ENCODE peak calls at places on chromosomes 16 and 17, in seven cellular contexts. T, K, L, F, H, E and N are unnamed samples.

GRCh38 chr17:80821546-80821945 is 170.1 kb upstream of the CHMP6 start:
- DNase-seq in L (peak), T (no peak), K (peak), H (no peak), E (no peak), F (no peak), N (no peak)

GRCh38 chr16:4315185-4316102 is at the start of gene GLIS2:
- DNase-seq in H (peak), F (peak), E (no peak), L (peak), T (peak), K (peak), N (no peak)

GRCh38 chr16:28936784-28937155 is 5.0 kb downstream of the CD19 start:
- DNase-seq in H (no peak), E (no peak), F (no peak), L (peak), K (peak), T (no peak), N (no peak)

GRCh38 chr16:89549007-89549700 is 11.3 kb upstream of the RPL13 start:
- DNase-seq in F (no peak), H (no peak), L (no peak), E (no peak), T (no peak), K (no peak), N (no peak)

GRCh38 chr16:64991011-64991410 is 130.9 kb downstream of the CDH11 start:
- DNase-seq in F (no peak), L (no peak), K (no peak), T (no peak), E (no peak), H (no peak), N (no peak)

GRCh38 chr16:87829123-87829980 is 40.0 kb downstream of the SLC7A5 start:
- DNase-seq in K (no peak), L (no peak), T (no peak), E (no peak), H (no peak), F (no peak), N (no peak)

GRCh38 chr16:84033251-84034195 is 9.1 kb downstream of the SLC38A8 start:
- DNase-seq in E (no peak), T (no peak), H (no peak), K (no peak), F (no peak), L (no peak), N (no peak)

GRCh38 chr16:47459603-47460002 is 1.3 kb downstream of the ITFG1 start:
- DNase-seq in H (no peak), E (no peak), F (no peak), T (no peak), L (no peak), K (no peak), N (no peak)

GRCh38 chr16:27550582-27550920 is 607 bp downstream of the KATNIP start:
- DNase-seq in T (no peak), F (no peak), K (no peak), L (no peak), E (no peak), H (no peak), N (no peak)

GRCh38 chr16:67163164-67163902 is 1.2 kb upstream of the HSF4 start:
- DNase-seq in L (peak), T (peak), E (no peak), F (no peak), H (peak), K (peak), N (no peak)

GRCh38 chr16:19128454-19129210 is 14.9 kb downstream of the ITPRIPL2 start:
- DNase-seq in K (no peak), T (no peak), F (no peak), H (no peak), L (no peak), E (no peak), N (no peak)

GRCh38 chr17:77045441-77046041 is 95.2 kb upstream of the SEC14L1 start:
- DNase-seq in H (no peak), L (no peak), K (no peak), F (no peak), E (no peak), T (no peak), N (peak)

GRCh38 chr16:4936181-4936990 is 562 bp downstream of the PPL start:
- DNase-seq in F (peak), E (no peak), T (peak), L (no peak), H (no peak), K (peak), N (no peak)

GRCh38 chr17:81961087-81961514 is at the start of gene NOTUM:
- DNase-seq in F (no peak), T (peak), K (no peak), L (no peak), E (no peak), H (no peak), N (no peak)

GRCh38 chr16:53566568-53566967 is 63.6 kb upstream of the AKTIP start:
- DNase-seq in K (no peak), L (no peak), E (no peak), F (no peak), H (no peak), T (no peak), N (no peak)

GRCh38 chr17:45260204-45260783 is 1.6 kb downstream of the SPATA32 start:
- DNase-seq in K (no peak), F (no peak), H (peak), E (no peak), L (no peak), T (no peak), N (no peak)
- H3K27ac ChIP-seq in K (no peak), F (no peak), H (peak), E (no peak), L (no peak), T (no peak), N (no peak)

GRCh38 chr17:7204828-7205461 is 14.7 kb downstream of the DLG4 start:
- DNase-seq in T (peak), E (peak), H (peak), K (peak), L (peak), F (peak), N (no peak)
- H3K27ac ChIP-seq in T (no peak), E (peak), H (peak), K (no peak), L (peak), F (peak), N (no peak)

GRCh38 chr16:85142129-85142513 is 29.8 kb upstream of the CIBAR2 start:
- DNase-seq in T (no peak), H (no peak), F (no peak), L (no peak), E (no peak), K (no peak), N (no peak)
- H3K27ac ChIP-seq in T (no peak), H (peak), F (no peak), L (peak), E (no peak), K (no peak), N (no peak)

DNA sequence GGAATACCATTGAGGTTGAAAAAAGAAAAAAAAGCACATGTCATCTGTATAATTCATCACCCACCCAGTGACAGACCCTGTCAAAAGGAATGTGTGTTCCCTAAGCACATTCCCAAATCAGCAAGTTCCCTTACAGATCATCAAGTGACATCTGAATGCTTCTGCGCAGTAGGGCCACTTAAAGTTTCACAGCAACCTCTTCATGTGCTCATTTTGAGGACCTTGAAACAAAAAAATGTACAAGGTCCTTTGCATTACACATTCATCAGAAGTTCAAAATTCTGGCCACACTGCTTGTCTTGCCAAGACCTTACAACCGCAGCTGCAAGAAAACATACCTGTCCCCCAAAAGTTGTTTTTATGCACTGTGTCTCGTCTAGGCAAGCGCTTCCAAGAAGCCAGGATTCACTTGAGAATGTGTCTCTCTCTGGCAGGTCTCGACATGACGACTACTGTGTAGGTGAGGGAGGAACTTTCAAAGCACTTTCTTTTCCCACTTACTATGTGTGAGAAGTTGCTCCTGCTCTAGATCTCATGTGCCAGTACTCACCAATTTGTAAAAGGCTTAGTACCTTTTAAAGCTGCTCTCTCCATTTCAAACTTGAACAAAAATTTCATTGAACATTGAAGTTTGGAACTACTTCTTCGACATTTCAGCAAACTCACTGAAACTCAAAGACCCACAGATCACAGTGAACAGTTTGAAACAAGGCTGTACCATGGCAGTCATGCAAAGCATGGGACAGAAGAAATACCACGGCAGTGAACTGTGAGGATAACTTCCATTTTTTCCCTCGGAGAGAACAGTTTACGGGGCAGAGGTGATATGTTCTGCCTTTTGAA is 4.3 kb upstream of the POLG2 start:
- DNase-seq in T (no peak), H (no peak), L (no peak), F (no peak), E (no peak), K (no peak), N (no peak)
- H3K27ac ChIP-seq in T (peak), H (no peak), L (no peak), F (no peak), E (no peak), K (no peak), N (peak)